ENCODE peak calls at places on chromosomes 5 and 9, in seven cellular contexts. One of them, this sample, is unnamed.
A peak's percentile ranks its signal among the peaks of the same experiment; 100 is the strongest.

GRCh38 chr9:112548836-112549235 is 62.2 kb downstream of the KIAA1958 start:
- DNase-seq in CD8-positive, alpha-beta T cell: no peak
- DNase-seq in epithelial cell of proximal tubule: no peak
- DNase-seq in AG09309: no peak
- DNase-seq in fibroblast of mammary gland: no peak
- DNase-seq in heart right ventricle: no peak
- DNase-seq in vagina: no peak
- DNase-seq in this sample: no peak

GRCh38 chr5:126438871-126439270 is 15.7 kb downstream of the GRAMD2B start:
- DNase-seq in CD8-positive, alpha-beta T cell: no peak
- DNase-seq in epithelial cell of proximal tubule: no peak
- DNase-seq in AG09309: no peak
- DNase-seq in fibroblast of mammary gland: no peak
- DNase-seq in heart right ventricle: no peak
- DNase-seq in vagina: no peak
- DNase-seq in this sample: no peak

GRCh38 chr5:57804007-57804444 is 321.4 kb upstream of the ACTBL2 start:
- DNase-seq in CD8-positive, alpha-beta T cell: no peak
- DNase-seq in epithelial cell of proximal tubule: no peak
- DNase-seq in AG09309: peak; percentile 96
- DNase-seq in fibroblast of mammary gland: peak; percentile 77
- DNase-seq in heart right ventricle: no peak
- DNase-seq in vagina: no peak
- DNase-seq in this sample: no peak

GRCh38 chr9:19148170-19148569 is 20.9 kb upstream of the PLIN2 start:
- DNase-seq in CD8-positive, alpha-beta T cell: no peak
- DNase-seq in epithelial cell of proximal tubule: no peak
- DNase-seq in AG09309: no peak
- DNase-seq in fibroblast of mammary gland: no peak
- DNase-seq in heart right ventricle: no peak
- DNase-seq in vagina: no peak
- DNase-seq in this sample: no peak

GRCh38 chr9:99595796-99596195 is 225.9 kb upstream of the NR4A3 start:
- DNase-seq in CD8-positive, alpha-beta T cell: no peak
- DNase-seq in epithelial cell of proximal tubule: no peak
- DNase-seq in AG09309: no peak
- DNase-seq in fibroblast of mammary gland: no peak
- DNase-seq in heart right ventricle: no peak
- DNase-seq in vagina: no peak
- DNase-seq in this sample: no peak

GRCh38 chr9:14238044-14238443 is 75.9 kb downstream of the NFIB start:
- DNase-seq in CD8-positive, alpha-beta T cell: no peak
- DNase-seq in epithelial cell of proximal tubule: no peak
- DNase-seq in AG09309: no peak
- DNase-seq in fibroblast of mammary gland: peak; percentile 28
- DNase-seq in heart right ventricle: no peak
- DNase-seq in vagina: no peak
- DNase-seq in this sample: no peak

GRCh38 chr5:133953568-133954145 is 14.8 kb downstream of the C5orf15 start:
- DNase-seq in CD8-positive, alpha-beta T cell: no peak
- DNase-seq in epithelial cell of proximal tubule: no peak
- DNase-seq in AG09309: no peak
- DNase-seq in fibroblast of mammary gland: no peak
- DNase-seq in heart right ventricle: no peak
- DNase-seq in vagina: no peak
- DNase-seq in this sample: no peak

GRCh38 chr5:84017704-84018240 is 297.1 kb upstream of the HAPLN1 start:
- DNase-seq in CD8-positive, alpha-beta T cell: no peak
- DNase-seq in epithelial cell of proximal tubule: no peak
- DNase-seq in AG09309: no peak
- DNase-seq in fibroblast of mammary gland: peak; percentile 38
- DNase-seq in heart right ventricle: no peak
- DNase-seq in vagina: no peak
- DNase-seq in this sample: no peak

GRCh38 chr5:149762958-149763630 is 33.0 kb downstream of the PPARGC1B start:
- DNase-seq in CD8-positive, alpha-beta T cell: no peak
- DNase-seq in epithelial cell of proximal tubule: no peak
- DNase-seq in AG09309: no peak
- DNase-seq in fibroblast of mammary gland: no peak
- DNase-seq in heart right ventricle: no peak
- DNase-seq in vagina: no peak
- DNase-seq in this sample: no peak

DNA sequence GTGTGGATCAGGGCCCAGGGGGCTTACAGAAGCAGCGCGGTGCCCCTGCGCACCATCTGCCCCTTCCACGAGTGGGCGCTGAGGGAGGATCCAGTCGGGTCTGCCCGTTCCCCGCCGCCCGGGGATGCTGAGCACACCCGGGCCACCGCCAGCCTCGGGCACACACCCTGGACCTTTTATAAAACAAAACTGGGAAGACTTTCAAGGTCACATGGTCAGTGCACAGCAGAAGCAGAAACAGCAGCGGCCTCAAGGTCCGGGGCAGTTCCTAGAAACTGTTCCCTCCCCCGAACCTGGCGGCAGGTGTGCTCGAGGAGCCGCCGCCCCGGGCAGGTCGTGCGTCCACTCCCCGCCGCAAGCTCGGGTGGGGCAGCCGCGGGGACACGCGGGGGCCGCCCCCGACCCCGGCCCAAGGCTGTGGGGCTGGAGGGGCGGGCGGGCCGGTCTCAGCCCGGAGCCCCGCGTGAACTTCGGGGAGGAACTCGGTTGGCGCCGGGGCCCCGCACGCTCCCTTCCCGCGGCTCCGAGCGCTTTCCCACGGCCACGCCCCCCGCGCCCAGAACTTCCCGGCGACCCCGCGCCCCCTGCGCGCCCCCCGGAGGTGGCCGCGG is 619 bp upstream of the PPP1R26 start:
- DNase-seq in CD8-positive, alpha-beta T cell: no peak
- DNase-seq in epithelial cell of proximal tubule: no peak
- DNase-seq in AG09309: no peak
- DNase-seq in fibroblast of mammary gland: peak; percentile 11
- DNase-seq in heart right ventricle: peak; percentile 27
- DNase-seq in vagina: no peak
- DNase-seq in this sample: no peak
- H3K4me3 ChIP-seq in CD8-positive, alpha-beta T cell: no peak overlapping the region
- H3K4me3 ChIP-seq in epithelial cell of proximal tubule: peak overlapping the region; percentile 54
- H3K4me3 ChIP-seq in AG09309: peak overlapping the region; percentile 38
- H3K4me3 ChIP-seq in fibroblast of mammary gland: peak overlapping the region; percentile 3
- H3K4me3 ChIP-seq in heart right ventricle: peak overlapping the region; percentile 60
- H3K4me3 ChIP-seq in vagina: peak overlapping the region; percentile 90
- H3K4me3 ChIP-seq in this sample: peak overlapping the region; percentile 88

GRCh38 chr5:59326551-59326950 is 567.0 kb downstream of the PDE4D start:
- DNase-seq in CD8-positive, alpha-beta T cell: no peak
- DNase-seq in epithelial cell of proximal tubule: no peak
- DNase-seq in AG09309: no peak
- DNase-seq in fibroblast of mammary gland: no peak
- DNase-seq in heart right ventricle: no peak
- DNase-seq in vagina: no peak
- DNase-seq in this sample: no peak
- TF ChIP-seq CTCF in CD8-positive, alpha-beta T cell: no peak
- TF ChIP-seq CTCF in epithelial cell of proximal tubule: no peak
- TF ChIP-seq CTCF in AG09309: no peak
- TF ChIP-seq CTCF in fibroblast of mammary gland: no peak
- TF ChIP-seq CTCF in heart right ventricle: no peak
- TF ChIP-seq CTCF in vagina: no peak
- TF ChIP-seq CTCF in this sample: no peak

GRCh38 chr9:73073337-73074175 is 78.1 kb upstream of the ANXA1 start:
- DNase-seq in CD8-positive, alpha-beta T cell: no peak
- DNase-seq in epithelial cell of proximal tubule: peak; percentile 66
- DNase-seq in AG09309: no peak
- DNase-seq in fibroblast of mammary gland: peak; percentile 26
- DNase-seq in heart right ventricle: no peak
- DNase-seq in vagina: no peak
- DNase-seq in this sample: no peak
- H3K4me3 ChIP-seq in CD8-positive, alpha-beta T cell: no peak overlapping the region
- H3K4me3 ChIP-seq in epithelial cell of proximal tubule: no peak overlapping the region
- H3K4me3 ChIP-seq in AG09309: no peak overlapping the region
- H3K4me3 ChIP-seq in fibroblast of mammary gland: no peak overlapping the region
- H3K4me3 ChIP-seq in heart right ventricle: no peak overlapping the region
- H3K4me3 ChIP-seq in vagina: no peak overlapping the region
- H3K4me3 ChIP-seq in this sample: no peak overlapping the region

GRCh38 chr9:30967484-30967883 is 1417.0 kb upstream of the ACO1 start:
- DNase-seq in CD8-positive, alpha-beta T cell: no peak
- DNase-seq in epithelial cell of proximal tubule: peak; percentile 10
- DNase-seq in AG09309: no peak
- DNase-seq in fibroblast of mammary gland: no peak
- DNase-seq in heart right ventricle: no peak
- DNase-seq in vagina: no peak
- DNase-seq in this sample: peak; percentile 12
- TF ChIP-seq CTCF in CD8-positive, alpha-beta T cell: no peak
- TF ChIP-seq CTCF in epithelial cell of proximal tubule: peak; percentile 48
- TF ChIP-seq CTCF in AG09309: no peak
- TF ChIP-seq CTCF in fibroblast of mammary gland: no peak
- TF ChIP-seq CTCF in heart right ventricle: no peak
- TF ChIP-seq CTCF in vagina: no peak
- TF ChIP-seq CTCF in this sample: peak; percentile 34

GRCh38 chr5:81233080-81233634 is at the start of gene CKMT2:
- DNase-seq in CD8-positive, alpha-beta T cell: no peak
- DNase-seq in epithelial cell of proximal tubule: no peak
- DNase-seq in AG09309: no peak
- DNase-seq in fibroblast of mammary gland: peak; percentile 41
- DNase-seq in heart right ventricle: peak; percentile 88
- DNase-seq in vagina: no peak
- DNase-seq in this sample: peak; percentile 5

GRCh38 chr5:81230429-81230828 is 2.7 kb upstream of the CKMT2 start:
- DNase-seq in CD8-positive, alpha-beta T cell: no peak
- DNase-seq in epithelial cell of proximal tubule: no peak
- DNase-seq in AG09309: no peak
- DNase-seq in fibroblast of mammary gland: no peak
- DNase-seq in heart right ventricle: no peak
- DNase-seq in vagina: no peak
- DNase-seq in this sample: no peak

GRCh38 chr5:81234801-81235200 is 1.7 kb downstream of the CKMT2 start:
- DNase-seq in CD8-positive, alpha-beta T cell: no peak
- DNase-seq in epithelial cell of proximal tubule: no peak
- DNase-seq in AG09309: no peak
- DNase-seq in fibroblast of mammary gland: no peak
- DNase-seq in heart right ventricle: peak; percentile 57
- DNase-seq in vagina: no peak
- DNase-seq in this sample: no peak

GRCh38 chr5:81234299-81234698 is 1.2 kb downstream of the CKMT2 start:
- DNase-seq in CD8-positive, alpha-beta T cell: no peak
- DNase-seq in epithelial cell of proximal tubule: no peak
- DNase-seq in AG09309: no peak
- DNase-seq in fibroblast of mammary gland: no peak
- DNase-seq in heart right ventricle: peak; percentile 23
- DNase-seq in vagina: no peak
- DNase-seq in this sample: no peak

GRCh38 chr5:81232449-81233079 is 558 bp upstream of the CKMT2 start:
- DNase-seq in CD8-positive, alpha-beta T cell: no peak
- DNase-seq in epithelial cell of proximal tubule: no peak
- DNase-seq in AG09309: peak; percentile 2
- DNase-seq in fibroblast of mammary gland: peak; percentile 69
- DNase-seq in heart right ventricle: peak; percentile 90
- DNase-seq in vagina: no peak
- DNase-seq in this sample: no peak
- H3K4me3 ChIP-seq in CD8-positive, alpha-beta T cell: no peak overlapping the region
- H3K4me3 ChIP-seq in epithelial cell of proximal tubule: peak overlapping the region; percentile 37
- H3K4me3 ChIP-seq in AG09309: no peak overlapping the region
- H3K4me3 ChIP-seq in fibroblast of mammary gland: peak overlapping the region; percentile 35
- H3K4me3 ChIP-seq in heart right ventricle: peak overlapping the region; percentile 44
- H3K4me3 ChIP-seq in vagina: peak overlapping the region; percentile 45
- H3K4me3 ChIP-seq in this sample: no peak overlapping the region

GRCh38 chr5:36398137-36398536 is 96.4 kb upstream of the RANBP3L start:
- DNase-seq in CD8-positive, alpha-beta T cell: no peak
- DNase-seq in epithelial cell of proximal tubule: no peak
- DNase-seq in AG09309: no peak
- DNase-seq in fibroblast of mammary gland: peak; percentile 74
- DNase-seq in heart right ventricle: no peak
- DNase-seq in vagina: no peak
- DNase-seq in this sample: no peak
- TF ChIP-seq CTCF in CD8-positive, alpha-beta T cell: no peak
- TF ChIP-seq CTCF in epithelial cell of proximal tubule: peak; percentile 66
- TF ChIP-seq CTCF in AG09309: peak; percentile 46
- TF ChIP-seq CTCF in fibroblast of mammary gland: peak; percentile 44
- TF ChIP-seq CTCF in heart right ventricle: no peak
- TF ChIP-seq CTCF in vagina: peak; percentile 41
- TF ChIP-seq CTCF in this sample: peak; percentile 22

DNA sequence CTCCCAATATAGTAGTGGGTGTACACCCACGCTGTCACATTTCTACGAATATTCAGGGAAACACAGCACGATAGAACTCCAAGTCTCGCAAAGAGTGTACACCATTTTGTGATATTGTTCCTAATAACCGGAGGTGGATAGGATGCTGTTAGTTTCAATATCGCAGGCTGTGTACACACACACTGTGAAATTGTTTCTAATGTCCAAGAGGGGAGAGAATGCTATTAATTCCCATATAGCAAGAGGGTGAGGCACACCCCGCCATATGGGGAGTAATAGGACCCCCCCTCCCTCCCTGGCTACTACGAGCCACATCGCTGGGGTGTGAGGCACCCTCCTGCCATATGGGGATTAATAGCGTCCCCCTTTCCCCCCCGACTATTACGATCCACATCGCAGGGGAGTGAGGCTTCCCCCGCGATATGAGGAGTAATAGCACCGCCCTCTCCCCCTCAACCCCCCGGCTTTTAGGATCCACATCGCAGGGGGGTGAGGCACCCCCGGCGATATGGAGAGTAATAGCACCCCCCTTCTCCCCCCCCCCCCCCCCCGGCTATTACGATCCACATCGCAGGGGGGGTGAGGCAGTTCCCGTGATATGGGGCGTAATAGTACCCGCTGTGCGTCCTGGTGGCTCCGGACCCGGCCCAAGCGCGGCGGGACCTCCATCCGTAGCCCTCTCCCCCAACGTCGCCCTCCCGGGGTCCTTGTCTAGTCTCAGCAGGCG is 565 bp upstream of the STK32A start:
- DNase-seq in CD8-positive, alpha-beta T cell: no peak
- DNase-seq in epithelial cell of proximal tubule: no peak
- DNase-seq in AG09309: no peak
- DNase-seq in fibroblast of mammary gland: no peak
- DNase-seq in heart right ventricle: no peak
- DNase-seq in vagina: no peak
- DNase-seq in this sample: no peak
- H3K4me3 ChIP-seq in CD8-positive, alpha-beta T cell: no peak overlapping the region
- H3K4me3 ChIP-seq in epithelial cell of proximal tubule: peak overlapping the region; percentile 74
- H3K4me3 ChIP-seq in AG09309: peak overlapping the region; percentile 52
- H3K4me3 ChIP-seq in fibroblast of mammary gland: peak overlapping the region; percentile 60
- H3K4me3 ChIP-seq in heart right ventricle: peak overlapping the region; percentile 42
- H3K4me3 ChIP-seq in vagina: peak overlapping the region; percentile 80
- H3K4me3 ChIP-seq in this sample: peak overlapping the region; percentile 57

GRCh38 chr9:129384887-129385614 is 207.0 kb upstream of the IER5L start:
- DNase-seq in CD8-positive, alpha-beta T cell: no peak
- DNase-seq in epithelial cell of proximal tubule: no peak
- DNase-seq in AG09309: no peak
- DNase-seq in fibroblast of mammary gland: no peak
- DNase-seq in heart right ventricle: no peak
- DNase-seq in vagina: no peak
- DNase-seq in this sample: no peak

GRCh38 chr9:129383415-129384088 is 205.5 kb upstream of the IER5L start:
- DNase-seq in CD8-positive, alpha-beta T cell: peak; percentile 54
- DNase-seq in epithelial cell of proximal tubule: no peak
- DNase-seq in AG09309: peak; percentile 23
- DNase-seq in fibroblast of mammary gland: peak; percentile 66
- DNase-seq in heart right ventricle: peak; percentile 87
- DNase-seq in vagina: no peak
- DNase-seq in this sample: no peak

GRCh38 chr9:129386812-129387177 is 208.7 kb upstream of the IER5L start:
- DNase-seq in CD8-positive, alpha-beta T cell: no peak
- DNase-seq in epithelial cell of proximal tubule: no peak
- DNase-seq in AG09309: no peak
- DNase-seq in fibroblast of mammary gland: no peak
- DNase-seq in heart right ventricle: no peak
- DNase-seq in vagina: no peak
- DNase-seq in this sample: no peak

GRCh38 chr9:129384138-129384886 is 206.3 kb upstream of the IER5L start:
- DNase-seq in CD8-positive, alpha-beta T cell: no peak
- DNase-seq in epithelial cell of proximal tubule: no peak
- DNase-seq in AG09309: no peak
- DNase-seq in fibroblast of mammary gland: no peak
- DNase-seq in heart right ventricle: no peak
- DNase-seq in vagina: no peak
- DNase-seq in this sample: no peak

GRCh38 chr9:129385615-129385934 is 207.5 kb upstream of the IER5L start:
- DNase-seq in CD8-positive, alpha-beta T cell: no peak
- DNase-seq in epithelial cell of proximal tubule: no peak
- DNase-seq in AG09309: no peak
- DNase-seq in fibroblast of mammary gland: no peak
- DNase-seq in heart right ventricle: no peak
- DNase-seq in vagina: no peak
- DNase-seq in this sample: no peak
- TF ChIP-seq CTCF in CD8-positive, alpha-beta T cell: no peak
- TF ChIP-seq CTCF in epithelial cell of proximal tubule: no peak
- TF ChIP-seq CTCF in AG09309: no peak
- TF ChIP-seq CTCF in fibroblast of mammary gland: no peak
- TF ChIP-seq CTCF in heart right ventricle: no peak
- TF ChIP-seq CTCF in vagina: no peak
- TF ChIP-seq CTCF in this sample: no peak